ENCODE peak calls at places on chromosomes 13 and 19, in six cellular contexts. One of them, this sample, is unnamed.
A peak's percentile ranks its signal among the peaks of the same experiment; 100 is the strongest.

GRCh38 chr19:41753159-41753558 is 2.2 kb upstream of the CEACAM6 start:
- DNase-seq in activated CD4-positive, alpha-beta T cell treated with anti-CD3 and anti-CD28 coated beads for 48 hours: peak; percentile 86
- DNase-seq in activated naive CD8-positive, alpha-beta T cell treated with anti-CD3 and anti-CD28 coated beads, Interleukin-2, amount 50 U/mL, for 24 hours: peak; percentile 83
- DNase-seq in Ammon's horn: peak; percentile 8
- DNase-seq in choroid plexus epithelial cell: peak; percentile 34
- DNase-seq in IMR-90: no peak
- DNase-seq in this sample: no peak

GRCh38 chr19:52211203-52211602 is 21.4 kb downstream of the PPP2R1A start:
- DNase-seq in IMR-90: no peak
- DNase-seq in Ammon's horn: no peak
- DNase-seq in activated naive CD8-positive, alpha-beta T cell treated with anti-CD3 and anti-CD28 coated beads, Interleukin-2, amount 50 U/mL, for 24 hours: no peak
- DNase-seq in choroid plexus epithelial cell: no peak
- DNase-seq in activated CD4-positive, alpha-beta T cell treated with anti-CD3 and anti-CD28 coated beads for 48 hours: no peak
- DNase-seq in this sample: no peak

GRCh38 chr19:39936020-39936419 is 1.6 kb upstream of the FCGBP start:
- DNase-seq in Ammon's horn: no peak
- DNase-seq in choroid plexus epithelial cell: no peak
- DNase-seq in activated naive CD8-positive, alpha-beta T cell treated with anti-CD3 and anti-CD28 coated beads, Interleukin-2, amount 50 U/mL, for 24 hours: no peak
- DNase-seq in activated CD4-positive, alpha-beta T cell treated with anti-CD3 and anti-CD28 coated beads for 48 hours: no peak
- DNase-seq in IMR-90: no peak
- DNase-seq in this sample: no peak

GRCh38 chr19:18859676-18860301 is 28.0 kb downstream of the UPF1 start:
- DNase-seq in activated CD4-positive, alpha-beta T cell treated with anti-CD3 and anti-CD28 coated beads for 48 hours: no peak
- DNase-seq in Ammon's horn: no peak
- DNase-seq in IMR-90: no peak
- DNase-seq in choroid plexus epithelial cell: no peak
- DNase-seq in activated naive CD8-positive, alpha-beta T cell treated with anti-CD3 and anti-CD28 coated beads, Interleukin-2, amount 50 U/mL, for 24 hours: no peak
- DNase-seq in this sample: no peak

GRCh38 chr13:76637651-76638111 is 248.5 kb downstream of the KCTD12 start:
- DNase-seq in Ammon's horn: no peak
- DNase-seq in IMR-90: peak; percentile 1
- DNase-seq in activated naive CD8-positive, alpha-beta T cell treated with anti-CD3 and anti-CD28 coated beads, Interleukin-2, amount 50 U/mL, for 24 hours: no peak
- DNase-seq in activated CD4-positive, alpha-beta T cell treated with anti-CD3 and anti-CD28 coated beads for 48 hours: no peak
- DNase-seq in choroid plexus epithelial cell: peak; percentile 89
- DNase-seq in this sample: peak; percentile 12

GRCh38 chr19:4068058-4068966 is 1.6 kb upstream of the ZBTB7A start:
- DNase-seq in activated naive CD8-positive, alpha-beta T cell treated with anti-CD3 and anti-CD28 coated beads, Interleukin-2, amount 50 U/mL, for 24 hours: no peak
- DNase-seq in Ammon's horn: no peak
- DNase-seq in IMR-90: no peak
- DNase-seq in choroid plexus epithelial cell: no peak
- DNase-seq in activated CD4-positive, alpha-beta T cell treated with anti-CD3 and anti-CD28 coated beads for 48 hours: no peak
- DNase-seq in this sample: no peak

GRCh38 chr19:890831-891230 is 2.2 kb downstream of the MED16 start:
- DNase-seq in Ammon's horn: no peak
- DNase-seq in activated naive CD8-positive, alpha-beta T cell treated with anti-CD3 and anti-CD28 coated beads, Interleukin-2, amount 50 U/mL, for 24 hours: no peak
- DNase-seq in IMR-90: no peak
- DNase-seq in choroid plexus epithelial cell: no peak
- DNase-seq in activated CD4-positive, alpha-beta T cell treated with anti-CD3 and anti-CD28 coated beads for 48 hours: no peak
- DNase-seq in this sample: no peak

GRCh38 chr19:17125728-17126677 is 50.4 kb downstream of the MYO9B start:
- DNase-seq in activated naive CD8-positive, alpha-beta T cell treated with anti-CD3 and anti-CD28 coated beads, Interleukin-2, amount 50 U/mL, for 24 hours: peak; percentile 65
- DNase-seq in choroid plexus epithelial cell: peak; percentile 51
- DNase-seq in IMR-90: peak; percentile 25
- DNase-seq in Ammon's horn: peak; percentile 75
- DNase-seq in activated CD4-positive, alpha-beta T cell treated with anti-CD3 and anti-CD28 coated beads for 48 hours: peak; percentile 69
- DNase-seq in this sample: no peak

GRCh38 chr19:43315851-43316250 is 37.6 kb upstream of the CD177 start:
- DNase-seq in choroid plexus epithelial cell: no peak
- DNase-seq in activated CD4-positive, alpha-beta T cell treated with anti-CD3 and anti-CD28 coated beads for 48 hours: no peak
- DNase-seq in IMR-90: no peak
- DNase-seq in Ammon's horn: no peak
- DNase-seq in activated naive CD8-positive, alpha-beta T cell treated with anti-CD3 and anti-CD28 coated beads, Interleukin-2, amount 50 U/mL, for 24 hours: no peak
- DNase-seq in this sample: no peak

GRCh38 chr19:39919976-39920375 is 14.5 kb downstream of the FCGBP start:
- DNase-seq in activated CD4-positive, alpha-beta T cell treated with anti-CD3 and anti-CD28 coated beads for 48 hours: no peak
- DNase-seq in activated naive CD8-positive, alpha-beta T cell treated with anti-CD3 and anti-CD28 coated beads, Interleukin-2, amount 50 U/mL, for 24 hours: no peak
- DNase-seq in IMR-90: no peak
- DNase-seq in choroid plexus epithelial cell: no peak
- DNase-seq in Ammon's horn: no peak
- DNase-seq in this sample: no peak

GRCh38 chr13:97262058-97262457 is 39.9 kb downstream of the MBNL2 start:
- DNase-seq in activated naive CD8-positive, alpha-beta T cell treated with anti-CD3 and anti-CD28 coated beads, Interleukin-2, amount 50 U/mL, for 24 hours: peak; percentile 30
- DNase-seq in choroid plexus epithelial cell: no peak
- DNase-seq in IMR-90: no peak
- DNase-seq in Ammon's horn: no peak
- DNase-seq in activated CD4-positive, alpha-beta T cell treated with anti-CD3 and anti-CD28 coated beads for 48 hours: peak; percentile 32
- DNase-seq in this sample: no peak

GRCh38 chr19:17654993-17655392 is 33.2 kb downstream of the UNC13A start:
- DNase-seq in IMR-90: no peak
- DNase-seq in activated naive CD8-positive, alpha-beta T cell treated with anti-CD3 and anti-CD28 coated beads, Interleukin-2, amount 50 U/mL, for 24 hours: peak; percentile 18
- DNase-seq in choroid plexus epithelial cell: no peak
- DNase-seq in activated CD4-positive, alpha-beta T cell treated with anti-CD3 and anti-CD28 coated beads for 48 hours: peak; percentile 34
- DNase-seq in Ammon's horn: no peak
- DNase-seq in this sample: no peak

GRCh38 chr13:98846991-98847390 is 94.5 kb upstream of the SLC15A1 start:
- DNase-seq in IMR-90: no peak
- DNase-seq in choroid plexus epithelial cell: no peak
- DNase-seq in activated naive CD8-positive, alpha-beta T cell treated with anti-CD3 and anti-CD28 coated beads, Interleukin-2, amount 50 U/mL, for 24 hours: no peak
- DNase-seq in Ammon's horn: no peak
- DNase-seq in activated CD4-positive, alpha-beta T cell treated with anti-CD3 and anti-CD28 coated beads for 48 hours: no peak
- DNase-seq in this sample: no peak

GRCh38 chr13:42548731-42549554 is 25.0 kb upstream of the TNFSF11 start:
- DNase-seq in choroid plexus epithelial cell: peak; percentile 93
- DNase-seq in IMR-90: no peak
- DNase-seq in activated naive CD8-positive, alpha-beta T cell treated with anti-CD3 and anti-CD28 coated beads, Interleukin-2, amount 50 U/mL, for 24 hours: peak; percentile 23
- DNase-seq in activated CD4-positive, alpha-beta T cell treated with anti-CD3 and anti-CD28 coated beads for 48 hours: no peak
- DNase-seq in Ammon's horn: peak; percentile 28
- DNase-seq in this sample: peak; percentile 37

GRCh38 chr13:97319088-97319487 is 97.0 kb downstream of the MBNL2 start:
- DNase-seq in activated naive CD8-positive, alpha-beta T cell treated with anti-CD3 and anti-CD28 coated beads, Interleukin-2, amount 50 U/mL, for 24 hours: no peak
- DNase-seq in choroid plexus epithelial cell: no peak
- DNase-seq in Ammon's horn: peak; percentile 48
- DNase-seq in IMR-90: peak; percentile 54
- DNase-seq in activated CD4-positive, alpha-beta T cell treated with anti-CD3 and anti-CD28 coated beads for 48 hours: no peak
- DNase-seq in this sample: no peak

GRCh38 chr19:3750211-3750610 is 11.3 kb downstream of the APBA3 start:
- DNase-seq in activated CD4-positive, alpha-beta T cell treated with anti-CD3 and anti-CD28 coated beads for 48 hours: no peak
- DNase-seq in activated naive CD8-positive, alpha-beta T cell treated with anti-CD3 and anti-CD28 coated beads, Interleukin-2, amount 50 U/mL, for 24 hours: no peak
- DNase-seq in Ammon's horn: no peak
- DNase-seq in choroid plexus epithelial cell: no peak
- DNase-seq in IMR-90: no peak
- DNase-seq in this sample: no peak

GRCh38 chr19:2064788-2065524 is 13.9 kb upstream of the MKNK2 start:
- DNase-seq in IMR-90: no peak
- DNase-seq in choroid plexus epithelial cell: no peak
- DNase-seq in activated CD4-positive, alpha-beta T cell treated with anti-CD3 and anti-CD28 coated beads for 48 hours: no peak
- DNase-seq in Ammon's horn: peak; percentile 66
- DNase-seq in activated naive CD8-positive, alpha-beta T cell treated with anti-CD3 and anti-CD28 coated beads, Interleukin-2, amount 50 U/mL, for 24 hours: no peak
- DNase-seq in this sample: no peak

GRCh38 chr19:58555369-58555885 is 522 bp upstream of the CHMP2A start:
- DNase-seq in activated CD4-positive, alpha-beta T cell treated with anti-CD3 and anti-CD28 coated beads for 48 hours: no peak
- DNase-seq in choroid plexus epithelial cell: no peak
- DNase-seq in Ammon's horn: no peak
- DNase-seq in activated naive CD8-positive, alpha-beta T cell treated with anti-CD3 and anti-CD28 coated beads, Interleukin-2, amount 50 U/mL, for 24 hours: no peak
- DNase-seq in IMR-90: no peak
- DNase-seq in this sample: no peak

GRCh38 chr13:24671367-24672117 is 8.7 kb upstream of the ATP12A start:
- DNase-seq in IMR-90: peak; percentile 72
- DNase-seq in activated CD4-positive, alpha-beta T cell treated with anti-CD3 and anti-CD28 coated beads for 48 hours: no peak
- DNase-seq in activated naive CD8-positive, alpha-beta T cell treated with anti-CD3 and anti-CD28 coated beads, Interleukin-2, amount 50 U/mL, for 24 hours: no peak
- DNase-seq in choroid plexus epithelial cell: peak; percentile 92
- DNase-seq in Ammon's horn: peak; percentile 54
- DNase-seq in this sample: peak; percentile 74

GRCh38 chr13:80009760-80010159 is 331.2 kb downstream of the SPRY2 start:
- DNase-seq in Ammon's horn: peak; percentile 49
- DNase-seq in choroid plexus epithelial cell: peak; percentile 41
- DNase-seq in IMR-90: no peak
- DNase-seq in activated naive CD8-positive, alpha-beta T cell treated with anti-CD3 and anti-CD28 coated beads, Interleukin-2, amount 50 U/mL, for 24 hours: no peak
- DNase-seq in activated CD4-positive, alpha-beta T cell treated with anti-CD3 and anti-CD28 coated beads for 48 hours: no peak
- DNase-seq in this sample: no peak

GRCh38 chr19:40610396-40611064 is 9.4 kb downstream of the LTBP4 start:
- DNase-seq in Ammon's horn: peak; percentile 54
- DNase-seq in activated naive CD8-positive, alpha-beta T cell treated with anti-CD3 and anti-CD28 coated beads, Interleukin-2, amount 50 U/mL, for 24 hours: peak; percentile 58
- DNase-seq in choroid plexus epithelial cell: no peak
- DNase-seq in activated CD4-positive, alpha-beta T cell treated with anti-CD3 and anti-CD28 coated beads for 48 hours: peak; percentile 77
- DNase-seq in IMR-90: no peak
- DNase-seq in this sample: no peak

GRCh38 chr19:35166100-35167063 is 11.8 kb downstream of the FXYD5 start:
- DNase-seq in IMR-90: no peak
- DNase-seq in Ammon's horn: no peak
- DNase-seq in activated naive CD8-positive, alpha-beta T cell treated with anti-CD3 and anti-CD28 coated beads, Interleukin-2, amount 50 U/mL, for 24 hours: no peak
- DNase-seq in choroid plexus epithelial cell: no peak
- DNase-seq in activated CD4-positive, alpha-beta T cell treated with anti-CD3 and anti-CD28 coated beads for 48 hours: peak; percentile 27
- DNase-seq in this sample: no peak

GRCh38 chr13:76879211-76879875 is 6.9 kb downstream of the KCTD12 start:
- DNase-seq in activated CD4-positive, alpha-beta T cell treated with anti-CD3 and anti-CD28 coated beads for 48 hours: peak; percentile 72
- DNase-seq in choroid plexus epithelial cell: peak; percentile 91
- DNase-seq in activated naive CD8-positive, alpha-beta T cell treated with anti-CD3 and anti-CD28 coated beads, Interleukin-2, amount 50 U/mL, for 24 hours: peak; percentile 61
- DNase-seq in IMR-90: peak; percentile 70
- DNase-seq in Ammon's horn: peak; percentile 74
- DNase-seq in this sample: peak; percentile 64

GRCh38 chr19:2436384-2436783 is 9.0 kb upstream of the TIMM13 start:
- DNase-seq in choroid plexus epithelial cell: no peak
- DNase-seq in activated CD4-positive, alpha-beta T cell treated with anti-CD3 and anti-CD28 coated beads for 48 hours: no peak
- DNase-seq in activated naive CD8-positive, alpha-beta T cell treated with anti-CD3 and anti-CD28 coated beads, Interleukin-2, amount 50 U/mL, for 24 hours: no peak
- DNase-seq in IMR-90: no peak
- DNase-seq in Ammon's horn: no peak
- DNase-seq in this sample: no peak

GRCh38 chr13:39119422-39119821 is 81.2 kb downstream of the NHLRC3 start:
- DNase-seq in activated naive CD8-positive, alpha-beta T cell treated with anti-CD3 and anti-CD28 coated beads, Interleukin-2, amount 50 U/mL, for 24 hours: no peak
- DNase-seq in Ammon's horn: no peak
- DNase-seq in activated CD4-positive, alpha-beta T cell treated with anti-CD3 and anti-CD28 coated beads for 48 hours: no peak
- DNase-seq in IMR-90: no peak
- DNase-seq in choroid plexus epithelial cell: no peak
- DNase-seq in this sample: no peak

GRCh38 chr13:76289558-76289957 is 596.6 kb downstream of the KCTD12 start:
- DNase-seq in IMR-90: no peak
- DNase-seq in activated naive CD8-positive, alpha-beta T cell treated with anti-CD3 and anti-CD28 coated beads, Interleukin-2, amount 50 U/mL, for 24 hours: no peak
- DNase-seq in activated CD4-positive, alpha-beta T cell treated with anti-CD3 and anti-CD28 coated beads for 48 hours: no peak
- DNase-seq in choroid plexus epithelial cell: no peak
- DNase-seq in Ammon's horn: no peak
- DNase-seq in this sample: no peak

GRCh38 chr13:40344270-40345148 is 321.9 kb downstream of the FOXO1 start:
- DNase-seq in IMR-90: no peak
- DNase-seq in activated CD4-positive, alpha-beta T cell treated with anti-CD3 and anti-CD28 coated beads for 48 hours: no peak
- DNase-seq in activated naive CD8-positive, alpha-beta T cell treated with anti-CD3 and anti-CD28 coated beads, Interleukin-2, amount 50 U/mL, for 24 hours: no peak
- DNase-seq in choroid plexus epithelial cell: peak; percentile 72
- DNase-seq in Ammon's horn: no peak
- DNase-seq in this sample: peak; percentile 46

GRCh38 chr13:75016225-75016624 is 465.7 kb downstream of the TBC1D4 start:
- DNase-seq in activated CD4-positive, alpha-beta T cell treated with anti-CD3 and anti-CD28 coated beads for 48 hours: no peak
- DNase-seq in activated naive CD8-positive, alpha-beta T cell treated with anti-CD3 and anti-CD28 coated beads, Interleukin-2, amount 50 U/mL, for 24 hours: no peak
- DNase-seq in IMR-90: no peak
- DNase-seq in Ammon's horn: no peak
- DNase-seq in choroid plexus epithelial cell: no peak
- DNase-seq in this sample: no peak